ENCODE peak calls at places on chromosomes 12 and 14, in seven cellular contexts. One of them, this sample, is unnamed.

GRCh38 chr12:3998968-3999792 is 126.0 kb upstream of the PARP11 start:
- DNase-seq in AG04450: no peak
- DNase-seq in A673: no peak
- DNase-seq in cardiac fibroblast: no peak
- DNase-seq in Panc1: no peak
- DNase-seq in neural progenitor cell: no peak
- DNase-seq in A549: peak; percentile 40
- DNase-seq in this sample: no peak

GRCh38 chr12:106865685-106866084 is 90.0 kb upstream of the TMEM263 start:
- DNase-seq in neural progenitor cell: peak; percentile 34
- DNase-seq in AG04450: no peak
- DNase-seq in A549: no peak
- DNase-seq in A673: no peak
- DNase-seq in Panc1: no peak
- DNase-seq in cardiac fibroblast: no peak
- DNase-seq in this sample: no peak

GRCh38 chr12:104976703-104977102 is 9.4 kb upstream of the NOPCHAP1 start:
- DNase-seq in neural progenitor cell: no peak
- DNase-seq in A673: no peak
- DNase-seq in cardiac fibroblast: no peak
- DNase-seq in AG04450: no peak
- DNase-seq in A549: no peak
- DNase-seq in Panc1: no peak
- DNase-seq in this sample: no peak

GRCh38 chr12:5269846-5270245 is 162.1 kb upstream of the NTF3 start:
- DNase-seq in A549: no peak
- DNase-seq in A673: no peak
- DNase-seq in AG04450: no peak
- DNase-seq in Panc1: no peak
- DNase-seq in neural progenitor cell: no peak
- DNase-seq in cardiac fibroblast: no peak
- DNase-seq in this sample: no peak

GRCh38 chr14:71532790-71533189 is 399.4 kb upstream of the RGS6 start:
- DNase-seq in cardiac fibroblast: no peak
- DNase-seq in AG04450: no peak
- DNase-seq in A549: no peak
- DNase-seq in Panc1: no peak
- DNase-seq in neural progenitor cell: no peak
- DNase-seq in A673: no peak
- DNase-seq in this sample: no peak

GRCh38 chr14:102095231-102095870 is 8.5 kb upstream of the HSP90AA1 start:
- DNase-seq in A549: no peak
- DNase-seq in AG04450: no peak
- DNase-seq in A673: no peak
- DNase-seq in neural progenitor cell: no peak
- DNase-seq in Panc1: no peak
- DNase-seq in cardiac fibroblast: no peak
- DNase-seq in this sample: no peak

GRCh38 chr14:104390221-104390931 is 189.2 kb upstream of the C14orf180 start:
- DNase-seq in cardiac fibroblast: no peak
- DNase-seq in A549: no peak
- DNase-seq in A673: no peak
- DNase-seq in Panc1: no peak
- DNase-seq in neural progenitor cell: no peak
- DNase-seq in AG04450: no peak
- DNase-seq in this sample: no peak

GRCh38 chr14:30521899-30522736 is 36.8 kb upstream of the G2E3 start:
- DNase-seq in cardiac fibroblast: peak; percentile 65
- DNase-seq in A673: peak; percentile 46
- DNase-seq in Panc1: peak; percentile 18
- DNase-seq in AG04450: no peak
- DNase-seq in neural progenitor cell: peak; percentile 37
- DNase-seq in A549: peak; percentile 42
- DNase-seq in this sample: peak; percentile 26

GRCh38 chr14:105392161-105393090 is 5.9 kb upstream of the TEX22 start:
- DNase-seq in A549: no peak
- DNase-seq in Panc1: no peak
- DNase-seq in cardiac fibroblast: no peak
- DNase-seq in neural progenitor cell: no peak
- DNase-seq in AG04450: no peak
- DNase-seq in A673: no peak
- DNase-seq in this sample: no peak

GRCh38 chr12:72015895-72016294 is 77.2 kb downstream of the TPH2 start:
- DNase-seq in A673: no peak
- DNase-seq in AG04450: no peak
- DNase-seq in cardiac fibroblast: no peak
- DNase-seq in neural progenitor cell: no peak
- DNase-seq in Panc1: no peak
- DNase-seq in A549: no peak
- DNase-seq in this sample: no peak

GRCh38 chr12:12788675-12789368 is 3.4 kb downstream of the APOLD1 start:
- DNase-seq in neural progenitor cell: peak; percentile 85
- DNase-seq in Panc1: no peak
- DNase-seq in AG04450: peak; percentile 59
- DNase-seq in cardiac fibroblast: peak; percentile 85
- DNase-seq in A673: peak; percentile 90
- DNase-seq in A549: peak; percentile 89
- DNase-seq in this sample: peak; percentile 75

GRCh38 chr12:30517320-30517719 is 178.3 kb downstream of the IPO8 start:
- DNase-seq in Panc1: no peak
- DNase-seq in AG04450: no peak
- DNase-seq in A673: no peak
- DNase-seq in A549: no peak
- DNase-seq in cardiac fibroblast: peak; percentile 14
- DNase-seq in neural progenitor cell: no peak
- DNase-seq in this sample: no peak

GRCh38 chr12:30514666-30515065 is 181.0 kb downstream of the IPO8 start:
- DNase-seq in AG04450: no peak
- DNase-seq in Panc1: no peak
- DNase-seq in A549: no peak
- DNase-seq in A673: no peak
- DNase-seq in neural progenitor cell: no peak
- DNase-seq in cardiac fibroblast: no peak
- DNase-seq in this sample: no peak

GRCh38 chr12:30519535-30519934 is 176.1 kb downstream of the IPO8 start:
- DNase-seq in neural progenitor cell: no peak
- DNase-seq in cardiac fibroblast: no peak
- DNase-seq in A549: no peak
- DNase-seq in Panc1: no peak
- DNase-seq in AG04450: no peak
- DNase-seq in A673: no peak
- DNase-seq in this sample: no peak

DNA sequence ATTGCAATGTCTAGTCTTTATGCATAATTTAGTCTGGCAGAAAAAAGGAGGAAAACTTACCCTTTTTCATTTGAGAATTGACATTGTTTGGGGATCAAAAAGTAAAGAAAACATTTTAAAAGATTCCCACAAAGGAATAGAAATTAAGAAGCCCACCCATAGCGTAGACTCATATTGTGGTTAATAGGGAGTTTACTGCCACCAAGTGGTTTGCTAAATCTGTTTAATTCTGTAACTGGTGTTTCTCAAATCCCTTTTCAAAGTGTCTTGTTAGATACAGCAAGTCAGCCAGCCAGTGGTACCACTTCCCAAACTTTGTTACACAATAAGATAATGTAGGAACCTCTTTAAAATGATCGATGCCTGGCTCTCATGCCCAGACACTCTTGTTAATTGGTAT is 180.3 kb downstream of the IPO8 start:
- DNase-seq in AG04450: no peak
- DNase-seq in cardiac fibroblast: peak; percentile 64
- DNase-seq in A673: peak; percentile 47
- DNase-seq in neural progenitor cell: peak; percentile 55
- DNase-seq in A549: peak; percentile 13
- DNase-seq in Panc1: no peak
- DNase-seq in this sample: no peak
- TF ChIP-seq CTCF in AG04450: no peak
- TF ChIP-seq CTCF in cardiac fibroblast: no peak
- TF ChIP-seq CTCF in A673: peak; percentile 58
- TF ChIP-seq CTCF in neural progenitor cell: peak; percentile 60
- TF ChIP-seq CTCF in A549: peak; percentile 32
- TF ChIP-seq CTCF in Panc1: peak; percentile 53
- TF ChIP-seq CTCF in this sample: no peak

GRCh38 chr12:53737951-53738833 is 10.9 kb upstream of the CALCOCO1 start:
- DNase-seq in A673: no peak
- DNase-seq in AG04450: no peak
- DNase-seq in cardiac fibroblast: no peak
- DNase-seq in neural progenitor cell: peak; percentile 62
- DNase-seq in Panc1: no peak
- DNase-seq in A549: no peak
- DNase-seq in this sample: no peak

GRCh38 chr12:53740130-53740491 is 11.7 kb downstream of the CISTR start:
- DNase-seq in Panc1: no peak
- DNase-seq in AG04450: no peak
- DNase-seq in cardiac fibroblast: no peak
- DNase-seq in A673: no peak
- DNase-seq in A549: no peak
- DNase-seq in neural progenitor cell: no peak
- DNase-seq in this sample: no peak

GRCh38 chr12:53738834-53739284 is 11.6 kb upstream of the CALCOCO1 start:
- DNase-seq in Panc1: no peak
- DNase-seq in A549: no peak
- DNase-seq in A673: no peak
- DNase-seq in AG04450: no peak
- DNase-seq in cardiac fibroblast: no peak
- DNase-seq in neural progenitor cell: no peak
- DNase-seq in this sample: no peak

GRCh38 chr12:53737494-53737808 is 10.2 kb upstream of the CALCOCO1 start:
- DNase-seq in Panc1: no peak
- DNase-seq in A673: no peak
- DNase-seq in AG04450: no peak
- DNase-seq in cardiac fibroblast: no peak
- DNase-seq in neural progenitor cell: no peak
- DNase-seq in A549: no peak
- DNase-seq in this sample: no peak

GRCh38 chr12:53739285-53740129 is 12.3 kb upstream of the CALCOCO1 start:
- DNase-seq in Panc1: no peak
- DNase-seq in neural progenitor cell: no peak
- DNase-seq in cardiac fibroblast: no peak
- DNase-seq in A549: no peak
- DNase-seq in A673: peak; percentile 70
- DNase-seq in AG04450: no peak
- DNase-seq in this sample: no peak
- H3K4me3 ChIP-seq in Panc1: peak overlapping the region; percentile 29
- H3K4me3 ChIP-seq in neural progenitor cell: peak overlapping the region; percentile 47
- H3K4me3 ChIP-seq in cardiac fibroblast: no peak overlapping the region
- H3K4me3 ChIP-seq in A549: no peak overlapping the region
- H3K4me3 ChIP-seq in A673: peak overlapping the region; percentile 29
- H3K4me3 ChIP-seq in AG04450: no peak overlapping the region
- H3K4me3 ChIP-seq in this sample: no peak overlapping the region

GRCh38 chr12:22084852-22085251 is 38.8 kb downstream of the CMAS start:
- DNase-seq in Panc1: no peak
- DNase-seq in neural progenitor cell: no peak
- DNase-seq in A673: no peak
- DNase-seq in cardiac fibroblast: no peak
- DNase-seq in AG04450: no peak
- DNase-seq in A549: no peak
- DNase-seq in this sample: no peak

GRCh38 chr12:22082190-22082701 is 36.2 kb downstream of the CMAS start:
- DNase-seq in cardiac fibroblast: no peak
- DNase-seq in AG04450: no peak
- DNase-seq in neural progenitor cell: peak; percentile 11
- DNase-seq in A549: no peak
- DNase-seq in A673: no peak
- DNase-seq in Panc1: no peak
- DNase-seq in this sample: no peak

GRCh38 chr12:22088886-22089285 is 42.9 kb downstream of the CMAS start:
- DNase-seq in Panc1: no peak
- DNase-seq in neural progenitor cell: no peak
- DNase-seq in AG04450: no peak
- DNase-seq in cardiac fibroblast: no peak
- DNase-seq in A549: no peak
- DNase-seq in A673: no peak
- DNase-seq in this sample: no peak

GRCh38 chr12:22083167-22083566 is 37.1 kb downstream of the CMAS start:
- DNase-seq in AG04450: no peak
- DNase-seq in A673: peak; percentile 32
- DNase-seq in cardiac fibroblast: peak; percentile 54
- DNase-seq in neural progenitor cell: no peak
- DNase-seq in A549: peak; percentile 36
- DNase-seq in Panc1: peak; percentile 12
- DNase-seq in this sample: no peak
- TF ChIP-seq CTCF in AG04450: peak; percentile 41
- TF ChIP-seq CTCF in A673: peak; percentile 51
- TF ChIP-seq CTCF in cardiac fibroblast: peak; percentile 32
- TF ChIP-seq CTCF in neural progenitor cell: peak; percentile 58
- TF ChIP-seq CTCF in A549: peak; percentile 76
- TF ChIP-seq CTCF in Panc1: peak; percentile 31
- TF ChIP-seq CTCF in this sample: peak; percentile 8

DNA sequence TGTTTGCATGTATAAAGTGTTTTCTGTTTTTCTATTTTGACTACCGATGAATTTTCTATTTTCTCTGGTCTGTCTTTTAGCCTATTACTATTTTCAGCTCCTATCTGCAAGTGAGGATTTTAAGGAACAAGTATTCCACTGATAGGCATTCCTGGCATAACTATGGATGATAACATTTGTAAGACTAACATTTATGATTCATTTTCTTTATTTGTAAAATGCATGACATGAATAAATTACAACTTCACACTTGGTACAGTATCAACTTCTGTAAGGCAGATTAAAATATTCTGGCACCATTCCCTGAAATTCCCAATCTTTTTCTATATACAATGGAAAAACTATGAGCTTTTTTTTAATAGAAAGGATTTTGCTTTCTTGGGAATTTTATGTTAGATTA is 121.0 kb upstream of the GARIN2 start:
- DNase-seq in A673: no peak
- DNase-seq in A549: no peak
- DNase-seq in neural progenitor cell: no peak
- DNase-seq in Panc1: no peak
- DNase-seq in cardiac fibroblast: peak; percentile 34
- DNase-seq in AG04450: no peak
- DNase-seq in this sample: no peak
- H3K4me3 ChIP-seq in A673: no peak overlapping the region
- H3K4me3 ChIP-seq in A549: no peak overlapping the region
- H3K4me3 ChIP-seq in neural progenitor cell: no peak overlapping the region
- H3K4me3 ChIP-seq in Panc1: no peak overlapping the region
- H3K4me3 ChIP-seq in cardiac fibroblast: no peak overlapping the region
- H3K4me3 ChIP-seq in AG04450: no peak overlapping the region
- H3K4me3 ChIP-seq in this sample: no peak overlapping the region

DNA sequence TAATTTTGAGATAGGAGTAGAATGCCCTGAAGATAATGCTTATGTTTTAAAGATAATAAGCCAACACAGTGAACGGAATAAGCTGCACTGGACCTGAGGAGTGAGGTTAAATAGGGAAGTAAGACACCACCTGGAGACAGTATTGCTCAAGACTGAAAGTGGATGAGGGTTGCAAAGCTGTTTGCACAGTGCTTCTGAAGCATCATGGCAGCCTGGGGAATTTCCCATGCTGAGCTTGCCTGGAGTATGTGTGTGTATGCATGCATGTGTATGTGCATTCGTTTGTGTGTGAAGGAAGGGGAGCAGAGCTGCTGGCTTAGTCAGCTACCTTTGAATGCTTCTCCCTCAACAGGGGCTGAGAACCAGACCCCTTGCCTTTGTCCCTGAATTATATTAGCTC is 35.8 kb downstream of the BHLHE41 start:
- DNase-seq in A549: no peak
- DNase-seq in neural progenitor cell: no peak
- DNase-seq in Panc1: no peak
- DNase-seq in cardiac fibroblast: no peak
- DNase-seq in A673: no peak
- DNase-seq in AG04450: no peak
- DNase-seq in this sample: peak; percentile 74
- TF ChIP-seq CTCF in A549: no peak
- TF ChIP-seq CTCF in neural progenitor cell: no peak
- TF ChIP-seq CTCF in Panc1: no peak
- TF ChIP-seq CTCF in cardiac fibroblast: no peak
- TF ChIP-seq CTCF in A673: no peak
- TF ChIP-seq CTCF in AG04450: no peak
- TF ChIP-seq CTCF in this sample: no peak

GRCh38 chr14:59275668-59276067 is 87.2 kb downstream of the DAAM1 start:
- DNase-seq in AG04450: peak; percentile 64
- DNase-seq in Panc1: peak; percentile 75
- DNase-seq in A673: peak; percentile 43
- DNase-seq in neural progenitor cell: no peak
- DNase-seq in A549: peak; percentile 53
- DNase-seq in cardiac fibroblast: peak; percentile 86
- DNase-seq in this sample: peak; percentile 64
- H3K4me3 ChIP-seq in AG04450: no peak overlapping the region
- H3K4me3 ChIP-seq in Panc1: no peak overlapping the region
- H3K4me3 ChIP-seq in A673: no peak overlapping the region
- H3K4me3 ChIP-seq in neural progenitor cell: no peak overlapping the region
- H3K4me3 ChIP-seq in A549: no peak overlapping the region
- H3K4me3 ChIP-seq in cardiac fibroblast: no peak overlapping the region
- H3K4me3 ChIP-seq in this sample: no peak overlapping the region